ENCODE peak calls at places on chromosome 1, in seven cellular contexts. I, F, S, V, X, W and L are unnamed samples.

GRCh38 chr1:10693152-10693496 is 103.3 kb downstream of the CASZ1 start:
- DNase-seq in F (no peak), I (no peak), V (no peak), X (no peak), S (no peak), W (no peak), L (no peak)

GRCh38 chr1:178954937-178955336 is 70.8 kb upstream of the FAM20B start:
- DNase-seq in I (no peak), X (no peak), S (no peak), W (no peak), F (no peak), V (no peak), L (no peak)

GRCh38 chr1:16279186-16279585 is 42.2 kb upstream of the CPLANE2 start:
- DNase-seq in V (no peak), I (no peak), F (no peak), S (no peak), W (no peak), X (no peak), L (no peak)

GRCh38 chr1:153775432-153776311 is 465 bp downstream of the SLC27A3 start:
- DNase-seq in F (peak; percentile 82), S (peak; percentile 66), X (no peak), W (peak; percentile 76), I (peak; percentile 85), V (peak; percentile 40), L (peak; percentile 85)

GRCh38 chr1:78333426-78334012 is 157.3 kb upstream of the PTGFR start:
- DNase-seq in F (peak; percentile 35), X (no peak), S (no peak), I (no peak), V (no peak), W (no peak), L (no peak)

GRCh38 chr1:196407358-196408041 is 200.7 kb downstream of the KCNT2 start:
- DNase-seq in X (peak; percentile 62), V (no peak), S (no peak), F (no peak), W (no peak), I (no peak), L (no peak)

GRCh38 chr1:242515555-242515954 is 8.9 kb downstream of the PLD5 start:
- DNase-seq in X (no peak), F (no peak), S (no peak), W (no peak), V (no peak), I (no peak), L (no peak)

GRCh38 chr1:203628185-203628996 is 1.8 kb downstream of the ATP2B4 start:
- DNase-seq in I (no peak), F (no peak), V (no peak), X (no peak), W (peak; percentile 31), S (no peak), L (no peak)

GRCh38 chr1:62177621-62178020 is 17.0 kb upstream of the L1TD1 start:
- DNase-seq in I (no peak), V (no peak), S (no peak), W (no peak), X (no peak), F (no peak), L (no peak)

GRCh38 chr1:186985889-186986491 is 157.2 kb downstream of the PLA2G4A start:
- DNase-seq in X (peak; percentile 53), V (no peak), S (peak; percentile 38), I (peak; percentile 22), W (peak; percentile 54), F (peak; percentile 35), L (peak; percentile 14)

GRCh38 chr1:97770376-97770775 is 150.5 kb downstream of the DPYD start:
- DNase-seq in W (no peak), F (no peak), S (no peak), V (no peak), I (no peak), X (no peak), L (no peak)

GRCh38 chr1:247077234-247077633 is 1.4 kb downstream of the ZNF670 start:
- DNase-seq in W (no peak), X (no peak), S (no peak), V (no peak), I (no peak), F (no peak), L (no peak)

GRCh38 chr1:108758782-108759181 is 12.3 kb downstream of the STXBP3 start:
- DNase-seq in S (no peak), F (no peak), W (no peak), X (no peak), I (no peak), V (no peak), L (no peak)

GRCh38 chr1:238384381-238384780 is 493.7 kb upstream of the ZP4 start:
- DNase-seq in S (no peak), X (no peak), F (no peak), W (no peak), V (no peak), I (no peak), L (no peak)

GRCh38 chr1:95252422-95252821 is 18.4 kb downstream of the RWDD3 start:
- DNase-seq in W (no peak), S (no peak), X (no peak), F (no peak), V (no peak), I (no peak), L (no peak)

GRCh38 chr1:172976222-172977041 is 74.3 kb downstream of the TNFSF18 start:
- DNase-seq in W (no peak), S (no peak), X (peak; percentile 96), I (no peak), V (no peak), F (peak; percentile 71), L (no peak)

GRCh38 chr1:2251786-2252185 is 23.7 kb downstream of the SKI start:
- DNase-seq in V (no peak), F (no peak), W (no peak), I (no peak), X (no peak), S (no peak), L (no peak)

GRCh38 chr1:172902861-172903381 is 147.8 kb downstream of the TNFSF18 start:
- DNase-seq in F (no peak), S (no peak), V (no peak), I (no peak), X (peak; percentile 49), W (no peak), L (no peak)

GRCh38 chr1:17319561-17320350 is 11.8 kb downstream of the PADI4 start:
- DNase-seq in S (no peak), X (no peak), I (no peak), W (no peak), F (no peak), V (no peak), L (no peak)

GRCh38 chr1:74674278-74675048 is 871 bp upstream of the ERICH3 start:
- DNase-seq in F (no peak), W (no peak), X (no peak), V (no peak), I (no peak), S (no peak), L (no peak)

GRCh38 chr1:7538849-7539771 is 232.0 kb upstream of the VAMP3 start:
- DNase-seq in I (no peak), V (no peak), S (no peak), X (no peak), W (no peak), F (no peak), L (no peak)